ENCODE peak calls at places on chromosome 20, in seven cellular contexts. R is mesendoderm, J is NT2/D1, U is GM23248, V is GM12878, B is H9, Y is DND-41. T is an unnamed sample.

GRCh38 chr20:17343631-17344447 is 117.0 kb downstream of the PCSK2 start:
- DNase-seq in R (no peak), J (no peak), U (peak; percentile 77), V (no peak), B (no peak), Y (no peak), T (no peak)

GRCh38 chr20:24805456-24806233 is 143.4 kb upstream of the CST7 start:
- DNase-seq in R (no peak), J (no peak), U (no peak), V (no peak), B (no peak), Y (no peak), T (no peak)

GRCh38 chr20:56896447-56896846 is 267.3 kb downstream of the TFAP2C start:
- DNase-seq in R (no peak), J (no peak), U (no peak), V (no peak), B (no peak), Y (no peak), T (no peak)

GRCh38 chr20:46112430-46113020 is 5.6 kb upstream of the CD40 start:
- DNase-seq in R (no peak), J (no peak), U (no peak), V (no peak), B (no peak), Y (no peak), T (no peak)

GRCh38 chr20:9203081-9203447 is 134.2 kb downstream of the PLCB4 start:
- DNase-seq in R (no peak), J (no peak), U (peak; percentile 21), V (no peak), B (no peak), Y (no peak), T (peak; percentile 55)

GRCh38 chr20:36606171-36607116 is 865 bp downstream of the RAB5IF start:
- DNase-seq in R (peak; percentile 75), J (no peak), U (peak; percentile 65), V (no peak), B (no peak), Y (peak; percentile 38), T (peak; percentile 32)

GRCh38 chr20:59143326-59143725 is 20.3 kb upstream of the ZNF831 start:
- DNase-seq in R (no peak), J (no peak), U (no peak), V (no peak), B (no peak), Y (no peak), T (no peak)

GRCh38 chr20:12207875-12208274 is 290.2 kb downstream of the BTBD3 start:
- DNase-seq in R (peak; percentile 79), J (peak; percentile 39), U (peak; percentile 32), V (no peak), B (peak; percentile 63), Y (peak; percentile 34), T (peak; percentile 82)

GRCh38 chr20:58294497-58295455 is 14.7 kb upstream of the RAB22A start:
- DNase-seq in R (peak; percentile 21), J (no peak), U (no peak), V (no peak), B (no peak), Y (no peak), T (no peak)

GRCh38 chr20:32918296-32918695 is 59.6 kb downstream of the EFCAB8 start:
- DNase-seq in R (no peak), J (no peak), U (no peak), V (no peak), B (no peak), Y (no peak), T (no peak)

DNA sequence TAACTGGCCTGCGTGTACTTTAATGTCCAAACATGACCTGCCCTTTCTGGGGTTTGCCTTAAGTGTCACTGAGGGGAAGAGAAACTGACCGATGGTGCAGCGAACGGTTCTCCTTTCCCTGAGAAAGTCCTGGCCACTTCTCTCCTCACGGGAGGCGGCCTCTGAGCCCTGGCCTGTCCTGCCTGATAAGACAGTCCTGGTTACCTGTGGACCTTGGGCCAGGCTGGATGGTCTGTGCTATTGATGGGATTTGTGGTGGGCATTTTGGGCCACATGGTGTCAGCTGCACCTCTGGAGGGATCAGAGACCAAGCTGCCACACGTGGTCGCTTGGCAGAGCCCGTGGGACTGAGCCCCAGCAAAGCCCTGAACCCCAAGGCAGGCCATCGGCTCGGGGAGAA is 11.6 kb upstream of the NTSR1 start:
- DNase-seq in R (no peak), J (no peak), U (no peak), V (no peak), B (no peak), Y (no peak), T (no peak)
- H3K27me3 ChIP-seq in R (no peaks in the 10 kb centered on the region), J (no peaks in the 10 kb centered on the region), U (peaks cover 10% of the 10 kb centered on the region), V (peaks cover 5% of the 10 kb centered on the region), B (no peaks in the 10 kb centered on the region), Y (peaks cover 6% of the 10 kb centered on the region), T (no peaks in the 10 kb centered on the region)

GRCh38 chr20:47535088-47535487 is 33.4 kb downstream of the NCOA3 start:
- DNase-seq in R (peak; percentile 86), J (peak; percentile 52), U (no peak), V (no peak), B (peak; percentile 81), Y (no peak), T (no peak)

GRCh38 chr20:47531468-47531867 is 29.8 kb downstream of the NCOA3 start:
- DNase-seq in R (no peak), J (no peak), U (no peak), V (no peak), B (no peak), Y (no peak), T (no peak)

GRCh38 chr20:47534405-47534804 is 32.7 kb downstream of the NCOA3 start:
- DNase-seq in R (no peak), J (no peak), U (no peak), V (no peak), B (no peak), Y (no peak), T (no peak)

GRCh38 chr20:47532002-47532401 is 30.3 kb downstream of the NCOA3 start:
- DNase-seq in R (no peak), J (no peak), U (no peak), V (no peak), B (no peak), Y (no peak), T (no peak)

GRCh38 chr20:47533518-47534062 is 31.9 kb downstream of the NCOA3 start:
- DNase-seq in R (no peak), J (no peak), U (no peak), V (no peak), B (no peak), Y (no peak), T (no peak)
- H3K9ac ChIP-seq in R (no peak overlapping the region), J (no peak overlapping the region), U (no peak overlapping the region), V (no peak overlapping the region), B (no peak overlapping the region), Y (no peak overlapping the region), T (no peak overlapping the region)

GRCh38 chr20:37914672-37915433 is 11.9 kb downstream of the VSTM2L start:
- DNase-seq in R (peak; percentile 90), J (peak; percentile 80), U (no peak), V (no peak), B (peak; percentile 81), Y (no peak), T (no peak)
- H3K27me3 ChIP-seq in R (no peaks in the 10 kb centered on the region), J (peaks cover 56% of the 10 kb centered on the region), U (peaks cover 28% of the 10 kb centered on the region), V (no peaks in the 10 kb centered on the region), B (no peaks in the 10 kb centered on the region), Y (peaks cover 31% of the 10 kb centered on the region), T (no peaks in the 10 kb centered on the region)

GRCh38 chr20:49835031-49835430 is 22.4 kb downstream of the SLC9A8 start:
- DNase-seq in R (no peak), J (no peak), U (no peak), V (no peak), B (no peak), Y (no peak), T (no peak)

GRCh38 chr20:49831770-49832631 is 19.4 kb downstream of the SLC9A8 start:
- DNase-seq in R (no peak), J (no peak), U (no peak), V (no peak), B (no peak), Y (no peak), T (no peak)

GRCh38 chr20:49833483-49833882 is 20.9 kb downstream of the SLC9A8 start:
- DNase-seq in R (no peak), J (no peak), U (no peak), V (no peak), B (no peak), Y (no peak), T (no peak)

GRCh38 chr20:49831022-49831769 is 18.6 kb downstream of the SLC9A8 start:
- DNase-seq in R (no peak), J (no peak), U (no peak), V (no peak), B (no peak), Y (no peak), T (no peak)

DNA sequence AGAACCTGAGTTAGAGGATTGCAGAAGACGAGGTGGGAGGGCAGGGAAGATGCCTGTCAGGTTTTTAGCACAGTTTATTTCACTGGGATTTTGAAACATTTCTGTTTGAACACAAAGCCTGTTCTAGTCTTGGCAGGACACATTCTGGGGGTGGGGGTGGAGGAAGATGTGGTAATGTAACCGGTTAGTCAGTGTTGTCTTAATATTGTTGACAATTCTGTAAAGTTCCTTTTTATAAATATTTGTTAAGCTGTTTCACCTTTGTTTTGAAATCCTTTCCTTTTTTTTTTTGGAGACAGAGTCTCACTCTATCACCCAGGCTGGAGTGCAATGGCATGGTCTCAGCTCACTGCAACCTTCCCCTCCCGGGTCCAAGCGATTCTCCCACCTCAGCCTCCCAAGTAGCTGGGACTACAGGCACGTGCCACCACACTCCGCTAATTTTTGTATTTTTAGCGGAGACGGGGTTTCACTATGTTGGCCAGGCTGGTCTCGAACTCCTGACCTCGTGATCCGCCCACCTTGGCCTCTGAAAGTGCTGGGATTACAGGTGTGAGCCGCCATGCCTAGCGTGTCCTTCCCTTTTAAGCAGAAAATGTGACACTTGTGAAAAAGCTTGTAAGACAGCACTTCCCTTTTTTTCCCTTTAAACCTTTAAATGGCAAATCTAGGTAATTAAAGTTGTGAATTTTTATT is 20.2 kb downstream of the SLC9A8 start:
- DNase-seq in R (no peak), J (no peak), U (peak; percentile 67), V (no peak), B (no peak), Y (no peak), T (peak; percentile 90)
- H3K9ac ChIP-seq in R (no peak overlapping the region), J (no peak overlapping the region), U (no peak overlapping the region), V (no peak overlapping the region), B (no peak overlapping the region), Y (no peak overlapping the region), T (no peak overlapping the region)

DNA sequence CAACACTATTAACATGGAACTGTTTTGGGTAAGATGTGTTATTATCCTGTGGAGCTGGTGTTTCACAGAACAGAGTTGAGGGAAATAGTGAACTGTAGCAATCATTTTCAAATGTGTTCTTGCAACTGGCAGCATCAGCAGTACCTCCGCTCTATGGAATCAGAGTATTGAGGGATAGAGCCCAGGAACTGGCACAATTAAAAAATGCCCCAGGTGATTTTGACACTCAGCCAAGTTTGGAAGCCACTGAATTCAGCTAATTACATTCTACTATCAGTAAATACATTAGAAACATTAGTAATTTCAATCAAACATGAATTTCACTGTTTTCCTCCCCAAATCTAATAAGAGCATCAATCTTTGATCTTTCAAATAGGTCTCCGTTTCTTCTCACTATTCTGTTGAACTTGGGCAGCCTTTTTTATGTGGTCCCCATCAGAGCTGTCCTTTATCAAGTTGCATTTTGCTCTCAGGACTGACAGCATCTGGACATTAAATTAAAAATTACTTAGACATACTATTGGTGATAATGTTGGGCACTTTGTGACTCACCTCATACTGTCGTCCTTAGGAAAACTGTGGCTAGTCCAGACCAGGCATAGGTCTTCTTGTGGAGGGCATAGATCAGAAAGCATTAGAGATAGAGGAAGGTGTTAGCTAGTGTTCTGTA is 251.5 kb downstream of the DHX35 start:
- DNase-seq in R (no peak), J (no peak), U (no peak), V (no peak), B (no peak), Y (no peak), T (no peak)
- H3K27me3 ChIP-seq in R (no peaks in the 10 kb centered on the region), J (no peaks in the 10 kb centered on the region), U (no peaks in the 10 kb centered on the region), V (peaks cover 3% of the 10 kb centered on the region), B (peaks cover 2% of the 10 kb centered on the region), Y (no peaks in the 10 kb centered on the region), T (no peaks in the 10 kb centered on the region)

GRCh38 chr20:23111944-23112342 is 25.8 kb upstream of the CD93 start:
- DNase-seq in R (no peak), J (no peak), U (no peak), V (no peak), B (no peak), Y (no peak), T (no peak)
- H3K9ac ChIP-seq in R (no peak overlapping the region), J (no peak overlapping the region), U (no peak overlapping the region), V (no peak overlapping the region), B (no peak overlapping the region), Y (peak overlapping the region; percentile 4), T (no peak overlapping the region)